ENCODE peak calls at places on chromosomes 3 and 15, in ten cellular contexts. F, U, M, J, T, S, P, C, X and A are unnamed samples.

GRCh38 chr3:197028711-197029510 is 706 bp downstream of the MELTF start:
- DNase-seq in T (peak), F (no peak), J (no peak), S (no peak), X (no peak), C (peak), P (no peak), U (no peak), M (no peak), A (no peak)

GRCh38 chr3:30167511-30168135 is 438.8 kb upstream of the TGFBR2 start:
- DNase-seq in J (no peak), M (no peak), X (no peak), U (no peak), F (no peak), P (no peak), C (no peak), S (no peak), T (no peak), A (no peak)

GRCh38 chr15:66986951-66987350 is 78.5 kb upstream of the SMAD3 start:
- DNase-seq in T (no peak), P (no peak), M (no peak), U (no peak), X (no peak), J (no peak), S (no peak), C (no peak), F (no peak), A (no peak)

GRCh38 chr3:54324069-54324468 is 201.7 kb downstream of the CACNA2D3 start:
- DNase-seq in S (no peak), P (no peak), T (no peak), J (no peak), F (no peak), C (no peak), X (no peak), M (no peak), U (no peak), A (no peak)

GRCh38 chr3:157335677-157336076 is 101.0 kb upstream of the PTX3 start:
- DNase-seq in M (no peak), X (no peak), P (peak), F (no peak), U (peak), J (no peak), S (no peak), C (no peak), T (no peak), A (no peak)

GRCh38 chr3:70726096-70726745 is 413.8 kb upstream of the MDFIC2 start:
- DNase-seq in M (no peak), X (no peak), F (no peak), S (no peak), J (no peak), T (no peak), P (peak), C (no peak), U (no peak), A (no peak)

GRCh38 chr15:36880226-36880912 is 220.0 kb downstream of the MEIS2 start:
- DNase-seq in T (no peak), J (peak), P (no peak), M (no peak), U (no peak), C (no peak), S (no peak), X (no peak), F (no peak), A (no peak)

GRCh38 chr15:55241895-55242294 is 45.2 kb upstream of the RSL24D1 start:
- DNase-seq in F (no peak), M (no peak), T (peak), P (peak), S (no peak), U (no peak), X (no peak), J (no peak), C (no peak), A (no peak)

GRCh38 chr15:40498418-40498817 is 27.6 kb downstream of the CHST14 start:
- DNase-seq in P (peak), S (no peak), F (no peak), X (no peak), T (peak), C (no peak), U (no peak), M (no peak), J (no peak), A (no peak)

GRCh38 chr15:51232581-51232980 is 105.8 kb downstream of the CYP19A1 start:
- DNase-seq in T (no peak), F (no peak), M (no peak), U (no peak), S (no peak), P (no peak), J (no peak), C (no peak), X (no peak), A (no peak)